ENCODE peak calls at places on chromosome 2, in five cellular contexts. R is heart left ventricle; X is germinal center; T is CD4-positive, alpha-beta T cell; B is colonic mucosa. A is an unnamed sample.

GRCh38 chr2:197328461-197328860 is 17.9 kb upstream of the ANKRD44 start:
- DNase-seq in R (no peak), X (no peak), T (no peak), B (no peak), A (no peak)

GRCh38 chr2:95730813-95731212 is 139.0 kb downstream of the TRIM43 start:
- DNase-seq in R (no peak), X (no peak), T (no peak), B (no peak), A (no peak)

GRCh38 chr2:234257859-234258561 is 207.5 kb downstream of the SPP2 start:
- DNase-seq in R (no peak), X (no peak), T (peak), B (peak), A (no peak)

GRCh38 chr2:207394812-207395534 is 134.8 kb upstream of the CREB1 start:
- DNase-seq in R (peak), X (no peak), T (no peak), B (no peak), A (no peak)

GRCh38 chr2:59585657-59586056 is 967.8 kb downstream of the BCL11A start:
- DNase-seq in R (no peak), X (no peak), T (no peak), B (no peak), A (no peak)

GRCh38 chr2:136207030-136207623 is 89.2 kb upstream of the CXCR4 start:
- DNase-seq in R (peak), X (peak), T (no peak), B (peak), A (peak)

GRCh38 chr2:229780856-229781773 is 66.8 kb upstream of the DNER start:
- DNase-seq in R (no peak), X (peak), T (no peak), B (no peak), A (no peak)

GRCh38 chr2:158125756-158126498 is 24.3 kb downstream of the UPP2 start:
- DNase-seq in R (no peak), X (no peak), T (no peak), B (no peak), A (no peak)

GRCh38 chr2:43068053-43068471 is 158.3 kb downstream of the ZFP36L2 start:
- DNase-seq in R (peak), X (no peak), T (no peak), B (no peak), A (no peak)

GRCh38 chr2:29598978-29599377 is 322.4 kb downstream of the ALK start:
- DNase-seq in R (no peak), X (no peak), T (no peak), B (no peak), A (no peak)

GRCh38 chr2:198098918-198099317 is 294.5 kb downstream of the PLCL1 start:
- DNase-seq in R (no peak), X (no peak), T (no peak), B (no peak), A (no peak)

GRCh38 chr2:60423066-60423465 is 130.4 kb downstream of the BCL11A start:
- DNase-seq in R (no peak), X (no peak), T (no peak), B (no peak), A (no peak)